ENCODE peak calls at places on chromosomes 16 and 17, in seven cellular contexts. N is pancreas, J is WTC11, W is RWPE1, A is AG09309, K is keratinocyte, U is H9. Q is an unnamed sample.

GRCh38 chr17:63140255-63140654 is 174.2 kb downstream of the TANC2 start:
- DNase-seq in N (no peak), J (no peak), W (no peak), A (no peak), K (no peak), U (no peak), Q (no peak)

GRCh38 chr16:8572919-8573724 is 17.2 kb downstream of the TMEM114 start:
- DNase-seq in N (no peak), J (peak), W (no peak), A (no peak), K (peak), U (peak), Q (no peak)

GRCh38 chr17:21295036-21295952 is 10.8 kb downstream of the MAP2K3 start:
- DNase-seq in N (peak), J (no peak), W (no peak), A (no peak), K (no peak), U (no peak), Q (no peak)

GRCh38 chr17:83176272-83176955 is 97.0 kb downstream of the METRNL start:
- DNase-seq in N (no peak), J (peak), W (no peak), A (no peak), K (no peak), U (no peak), Q (no peak)

GRCh38 chr17:72719206-72719581 is 373.3 kb downstream of the SLC39A11 start:
- DNase-seq in N (no peak), J (no peak), W (no peak), A (no peak), K (no peak), U (no peak), Q (no peak)

GRCh38 chr17:80920406-80920805 is 71.2 kb upstream of the CHMP6 start:
- DNase-seq in N (no peak), J (no peak), W (no peak), A (no peak), K (no peak), U (no peak), Q (no peak)

GRCh38 chr17:76973040-76973439 is 104.8 kb downstream of the MGAT5B start:
- DNase-seq in N (no peak), J (no peak), W (no peak), A (no peak), K (no peak), U (no peak), Q (no peak)

GRCh38 chr17:21287703-21288449 is 3.4 kb downstream of the MAP2K3 start:
- DNase-seq in N (peak), J (no peak), W (peak), A (peak), K (peak), U (no peak), Q (no peak)

GRCh38 chr16:66741971-66742396 is 9.4 kb downstream of the DYNC1LI2 start:
- DNase-seq in N (no peak), J (no peak), W (no peak), A (no peak), K (no peak), U (no peak), Q (no peak)

GRCh38 chr16:75305364-75306101 is 54.1 kb upstream of the BCAR1 start:
- DNase-seq in N (peak), J (no peak), W (peak), A (peak), K (peak), U (no peak), Q (no peak)

GRCh38 chr16:84603115-84603816 is 14.6 kb downstream of the COTL1 start:
- DNase-seq in N (peak), J (no peak), W (peak), A (peak), K (peak), U (no peak), Q (no peak)

GRCh38 chr17:50213026-50214015 is 11.9 kb upstream of the COL1A1 start:
- DNase-seq in N (no peak), J (peak), W (no peak), A (no peak), K (no peak), U (peak), Q (no peak)

GRCh38 chr17:34895388-34895787 is 65.9 kb downstream of the CCT6B start:
- DNase-seq in N (no peak), J (peak), W (no peak), A (no peak), K (no peak), U (peak), Q (no peak)

GRCh38 chr16:17026600-17027242 is 444.0 kb downstream of the XYLT1 start:
- DNase-seq in N (no peak), J (no peak), W (no peak), A (no peak), K (no peak), U (no peak), Q (no peak)

GRCh38 chr17:70945386-70945785 is 776.1 kb downstream of the KCNJ2 start:
- DNase-seq in N (no peak), J (peak), W (no peak), A (no peak), K (no peak), U (peak), Q (no peak)

GRCh38 chr16:67115649-67116048 is 5.9 kb downstream of the PHAF1 start:
- DNase-seq in N (no peak), J (no peak), W (peak), A (peak), K (no peak), U (no peak), Q (no peak)

GRCh38 chr17:8402921-8403536 is 5.4 kb upstream of the RNF222 start:
- DNase-seq in N (no peak), J (no peak), W (no peak), A (no peak), K (no peak), U (no peak), Q (no peak)

GRCh38 chr17:79850571-79851460 is 11.6 kb upstream of the CBX4 start:
- DNase-seq in N (no peak), J (no peak), W (peak), A (no peak), K (peak), U (no peak), Q (no peak)
- TF ChIP-seq CTCF in N (no peak), J (no peak), W (no peak), A (no peak), K (no peak), U (no peak), Q (no peak)

DNA sequence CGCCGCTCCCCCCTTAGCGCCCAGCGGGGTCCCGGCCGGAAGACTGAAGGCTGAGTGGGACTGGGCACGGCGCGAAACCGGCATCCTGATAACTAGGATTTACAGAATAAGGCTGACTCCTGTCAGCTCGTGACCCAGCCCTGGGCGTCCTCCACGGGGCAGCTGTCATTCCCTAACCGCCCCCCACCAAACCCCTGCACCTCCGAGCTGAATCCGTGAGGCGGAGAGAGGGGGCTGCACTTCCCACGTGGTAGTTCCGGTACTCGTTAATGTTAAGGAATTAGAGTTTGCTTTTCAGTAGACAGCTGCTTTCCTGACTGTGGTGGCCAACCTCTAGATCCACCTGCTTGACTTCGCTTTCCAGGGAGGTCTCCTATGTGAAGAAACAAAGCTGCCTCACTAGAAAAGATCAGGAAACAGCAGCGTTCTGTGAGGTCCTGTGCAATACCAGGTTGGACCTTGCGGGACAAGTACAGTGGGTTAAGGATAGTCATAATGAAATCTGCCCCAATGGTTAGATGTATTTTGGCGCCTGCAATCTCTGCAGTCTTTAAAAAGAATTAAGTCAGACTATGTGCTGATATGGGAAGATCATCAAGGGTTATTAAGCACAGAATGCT is 1.0 kb upstream of the WBP2 start:
- DNase-seq in N (no peak), J (no peak), W (peak), A (no peak), K (no peak), U (no peak), Q (no peak)
- TF ChIP-seq CTCF in N (no peak), J (no peak), W (peak), A (peak), K (no peak), U (no peak), Q (no peak)

GRCh38 chr16:47045023-47045422 is 71.5 kb upstream of the DNAJA2 start:
- DNase-seq in N (no peak), J (no peak), W (no peak), A (no peak), K (no peak), U (no peak), Q (no peak)
- TF ChIP-seq CTCF in N (no peak), J (no peak), W (no peak), A (no peak), K (no peak), U (no peak), Q (no peak)

GRCh38 chr16:89695086-89695874 is 6.2 kb downstream of the SPATA2L start:
- DNase-seq in N (no peak), J (no peak), W (no peak), A (no peak), K (no peak), U (no peak), Q (no peak)

GRCh38 chr16:89697616-89698331 is 3.7 kb downstream of the SPATA2L start:
- DNase-seq in N (no peak), J (no peak), W (no peak), A (no peak), K (no peak), U (no peak), Q (no peak)

GRCh38 chr16:89695875-89696597 is 5.5 kb downstream of the SPATA2L start:
- DNase-seq in N (no peak), J (no peak), W (no peak), A (no peak), K (no peak), U (no peak), Q (no peak)

GRCh38 chr16:89696598-89697128 is 4.8 kb downstream of the SPATA2L start:
- DNase-seq in N (no peak), J (no peak), W (no peak), A (no peak), K (no peak), U (no peak), Q (no peak)

DNA sequence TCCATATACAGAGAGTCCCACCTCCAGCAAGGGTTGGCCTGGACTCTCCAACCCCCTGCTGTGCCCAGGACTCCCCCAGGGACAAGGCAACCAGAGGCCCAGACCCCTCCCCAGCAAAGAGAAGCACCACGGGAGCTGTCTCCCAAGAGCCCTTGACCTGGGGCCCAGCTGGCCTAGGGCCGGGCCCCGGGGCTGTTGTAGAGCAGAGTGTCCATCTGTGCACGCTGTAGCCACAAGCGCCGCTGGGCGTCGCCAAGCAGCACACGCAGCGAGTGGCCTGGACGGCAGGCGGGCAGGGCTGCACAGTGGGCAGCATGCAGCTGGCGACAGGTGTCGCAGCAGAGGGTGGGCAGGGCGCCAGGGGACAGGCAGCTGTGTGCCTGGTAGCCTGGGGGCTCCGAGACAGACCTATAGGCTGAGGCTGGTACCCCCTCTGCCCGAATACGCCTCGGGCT is 4.3 kb downstream of the SPATA2L start:
- DNase-seq in N (no peak), J (no peak), W (no peak), A (no peak), K (no peak), U (no peak), Q (no peak)
- TF ChIP-seq CTCF in N (no peak), J (no peak), W (no peak), A (no peak), K (no peak), U (no peak), Q (no peak)

GRCh38 chr16:1514507-1514906 is 19.0 kb upstream of the TMEM204 start:
- DNase-seq in N (no peak), J (no peak), W (no peak), A (no peak), K (no peak), U (no peak), Q (no peak)
- TF ChIP-seq CTCF in N (no peak), J (no peak), W (no peak), A (no peak), K (no peak), U (no peak), Q (no peak)

GRCh38 chr17:19648475-19649406 is at the start of gene ALDH3A2:
- DNase-seq in N (peak), J (peak), W (peak), A (peak), K (no peak), U (peak), Q (peak)
- TF ChIP-seq CTCF in N (no peak), J (no peak), W (no peak), A (peak), K (no peak), U (peak), Q (no peak)

GRCh38 chr17:602436-602835 is 112.2 kb downstream of the VPS53 start:
- DNase-seq in N (no peak), J (no peak), W (no peak), A (peak), K (no peak), U (no peak), Q (no peak)
- TF ChIP-seq CTCF in N (no peak), J (no peak), W (no peak), A (no peak), K (no peak), U (no peak), Q (no peak)

GRCh38 chr17:47822785-47823184 is 1.2 kb upstream of the OSBPL7 start:
- DNase-seq in N (no peak), J (no peak), W (no peak), A (no peak), K (no peak), U (no peak), Q (no peak)
- TF ChIP-seq CTCF in N (no peak), J (no peak), W (no peak), A (no peak), K (no peak), U (no peak), Q (no peak)